ENCODE peak calls at places on chromosomes 4 and X, in nine cellular contexts. One of them, this sample, is unnamed.

GRCh38 chr4:24210332-24210902 is 320.6 kb upstream of the PPARGC1A start:
- DNase-seq in NCI-H226: peak
- DNase-seq in Right ventricle myocardium superior: peak
- DNase-seq in A673: no peak
- DNase-seq in fibroblast of the aortic adventitia: peak
- DNase-seq in foreskin fibroblast: peak
- DNase-seq in GM04504: peak
- DNase-seq in mucosa of descending colon: no peak
- DNase-seq in activated B cell treated with CpG ODN at 0.5 μM for 24 hours: no peak
- DNase-seq in this sample: peak

GRCh38 chr4:107721436-107722090 is 1.5 kb upstream of the PAPSS1 start:
- DNase-seq in activated B cell treated with CpG ODN at 0.5 μM for 24 hours: peak
- DNase-seq in NCI-H226: no peak
- DNase-seq in fibroblast of the aortic adventitia: no peak
- DNase-seq in A673: no peak
- DNase-seq in Right ventricle myocardium superior: peak
- DNase-seq in foreskin fibroblast: no peak
- DNase-seq in mucosa of descending colon: peak
- DNase-seq in GM04504: no peak
- DNase-seq in this sample: no peak

GRCh38 chrX:6810796-6811195 is 275.9 kb upstream of the VCX3A start:
- DNase-seq in activated B cell treated with CpG ODN at 0.5 μM for 24 hours: no peak
- DNase-seq in A673: no peak
- DNase-seq in foreskin fibroblast: peak
- DNase-seq in GM04504: no peak
- DNase-seq in mucosa of descending colon: no peak
- DNase-seq in fibroblast of the aortic adventitia: no peak
- DNase-seq in NCI-H226: no peak
- DNase-seq in Right ventricle myocardium superior: no peak
- DNase-seq in this sample: no peak

GRCh38 chr4:89196745-89197144 is 85.4 kb downstream of the TIGD2 start:
- DNase-seq in Right ventricle myocardium superior: no peak
- DNase-seq in GM04504: no peak
- DNase-seq in activated B cell treated with CpG ODN at 0.5 μM for 24 hours: no peak
- DNase-seq in fibroblast of the aortic adventitia: peak
- DNase-seq in NCI-H226: no peak
- DNase-seq in mucosa of descending colon: no peak
- DNase-seq in A673: no peak
- DNase-seq in foreskin fibroblast: no peak
- DNase-seq in this sample: no peak

GRCh38 chr4:114780205-114780604 is 181.6 kb downstream of the UGT8 start:
- DNase-seq in A673: peak
- DNase-seq in GM04504: no peak
- DNase-seq in mucosa of descending colon: no peak
- DNase-seq in NCI-H226: peak
- DNase-seq in fibroblast of the aortic adventitia: no peak
- DNase-seq in foreskin fibroblast: peak
- DNase-seq in activated B cell treated with CpG ODN at 0.5 μM for 24 hours: no peak
- DNase-seq in Right ventricle myocardium superior: no peak
- DNase-seq in this sample: no peak

GRCh38 chrX:84219551-84219950 is 31.6 kb upstream of the RPS6KA6 start:
- DNase-seq in GM04504: no peak
- DNase-seq in fibroblast of the aortic adventitia: no peak
- DNase-seq in foreskin fibroblast: no peak
- DNase-seq in NCI-H226: peak
- DNase-seq in activated B cell treated with CpG ODN at 0.5 μM for 24 hours: no peak
- DNase-seq in A673: no peak
- DNase-seq in Right ventricle myocardium superior: no peak
- DNase-seq in mucosa of descending colon: no peak
- DNase-seq in this sample: no peak

GRCh38 chr4:3783691-3784306 is 17.6 kb downstream of the ADRA2C start:
- DNase-seq in NCI-H226: no peak
- DNase-seq in Right ventricle myocardium superior: no peak
- DNase-seq in mucosa of descending colon: no peak
- DNase-seq in A673: peak
- DNase-seq in GM04504: no peak
- DNase-seq in activated B cell treated with CpG ODN at 0.5 μM for 24 hours: no peak
- DNase-seq in foreskin fibroblast: no peak
- DNase-seq in fibroblast of the aortic adventitia: no peak
- DNase-seq in this sample: no peak

GRCh38 chr4:38950159-38950558 is 82.0 kb downstream of the TMEM156 start:
- DNase-seq in fibroblast of the aortic adventitia: no peak
- DNase-seq in activated B cell treated with CpG ODN at 0.5 μM for 24 hours: no peak
- DNase-seq in mucosa of descending colon: no peak
- DNase-seq in GM04504: no peak
- DNase-seq in NCI-H226: peak
- DNase-seq in foreskin fibroblast: no peak
- DNase-seq in Right ventricle myocardium superior: no peak
- DNase-seq in A673: no peak
- DNase-seq in this sample: no peak

GRCh38 chrX:40683245-40683644 is 35.9 kb upstream of the CXorf38 start:
- DNase-seq in foreskin fibroblast: no peak
- DNase-seq in fibroblast of the aortic adventitia: no peak
- DNase-seq in mucosa of descending colon: no peak
- DNase-seq in Right ventricle myocardium superior: no peak
- DNase-seq in GM04504: no peak
- DNase-seq in A673: no peak
- DNase-seq in activated B cell treated with CpG ODN at 0.5 μM for 24 hours: no peak
- DNase-seq in NCI-H226: no peak
- DNase-seq in this sample: no peak

GRCh38 chrX:84186603-84187358 is 1.2 kb downstream of the RPS6KA6 start:
- DNase-seq in activated B cell treated with CpG ODN at 0.5 μM for 24 hours: no peak
- DNase-seq in mucosa of descending colon: peak
- DNase-seq in GM04504: no peak
- DNase-seq in foreskin fibroblast: peak
- DNase-seq in fibroblast of the aortic adventitia: no peak
- DNase-seq in A673: no peak
- DNase-seq in Right ventricle myocardium superior: no peak
- DNase-seq in NCI-H226: no peak
- DNase-seq in this sample: no peak

GRCh38 chrX:49037883-49038475 is 5.2 kb downstream of the TFE3 start:
- DNase-seq in fibroblast of the aortic adventitia: peak
- DNase-seq in A673: no peak
- DNase-seq in mucosa of descending colon: no peak
- DNase-seq in NCI-H226: peak
- DNase-seq in activated B cell treated with CpG ODN at 0.5 μM for 24 hours: no peak
- DNase-seq in Right ventricle myocardium superior: no peak
- DNase-seq in foreskin fibroblast: peak
- DNase-seq in GM04504: no peak
- DNase-seq in this sample: no peak

GRCh38 chrX:135396566-135396965 is 25.2 kb upstream of the SMIM10L2A start:
- DNase-seq in Right ventricle myocardium superior: no peak
- DNase-seq in A673: no peak
- DNase-seq in foreskin fibroblast: no peak
- DNase-seq in activated B cell treated with CpG ODN at 0.5 μM for 24 hours: no peak
- DNase-seq in NCI-H226: no peak
- DNase-seq in fibroblast of the aortic adventitia: no peak
- DNase-seq in mucosa of descending colon: no peak
- DNase-seq in GM04504: no peak
- DNase-seq in this sample: no peak

GRCh38 chr4:180058731-180059215 is 2184.4 kb upstream of the TENM3 start:
- DNase-seq in mucosa of descending colon: peak
- DNase-seq in activated B cell treated with CpG ODN at 0.5 μM for 24 hours: no peak
- DNase-seq in NCI-H226: no peak
- DNase-seq in fibroblast of the aortic adventitia: peak
- DNase-seq in foreskin fibroblast: peak
- DNase-seq in A673: peak
- DNase-seq in Right ventricle myocardium superior: peak
- DNase-seq in GM04504: peak
- DNase-seq in this sample: no peak

GRCh38 chrX:134654398-134655012 is 3.8 kb downstream of the PLAC1 start:
- DNase-seq in GM04504: no peak
- DNase-seq in Right ventricle myocardium superior: no peak
- DNase-seq in A673: no peak
- DNase-seq in NCI-H226: no peak
- DNase-seq in mucosa of descending colon: no peak
- DNase-seq in activated B cell treated with CpG ODN at 0.5 μM for 24 hours: no peak
- DNase-seq in fibroblast of the aortic adventitia: no peak
- DNase-seq in foreskin fibroblast: peak
- DNase-seq in this sample: no peak

GRCh38 chrX:24676403-24677024 is 17.2 kb upstream of the POLA1 start:
- DNase-seq in Right ventricle myocardium superior: no peak
- DNase-seq in mucosa of descending colon: no peak
- DNase-seq in activated B cell treated with CpG ODN at 0.5 μM for 24 hours: no peak
- DNase-seq in fibroblast of the aortic adventitia: peak
- DNase-seq in foreskin fibroblast: peak
- DNase-seq in GM04504: no peak
- DNase-seq in A673: peak
- DNase-seq in NCI-H226: no peak
- DNase-seq in this sample: no peak

GRCh38 chrX:37685452-37686347 is at the start of gene XK:
- DNase-seq in mucosa of descending colon: peak
- DNase-seq in GM04504: no peak
- DNase-seq in A673: peak
- DNase-seq in fibroblast of the aortic adventitia: peak
- DNase-seq in foreskin fibroblast: peak
- DNase-seq in activated B cell treated with CpG ODN at 0.5 μM for 24 hours: peak
- DNase-seq in Right ventricle myocardium superior: peak
- DNase-seq in NCI-H226: peak
- DNase-seq in this sample: no peak

GRCh38 chr4:95522682-95523410 is 25.9 kb downstream of the UNC5C start:
- DNase-seq in foreskin fibroblast: no peak
- DNase-seq in NCI-H226: no peak
- DNase-seq in activated B cell treated with CpG ODN at 0.5 μM for 24 hours: no peak
- DNase-seq in fibroblast of the aortic adventitia: no peak
- DNase-seq in GM04504: no peak
- DNase-seq in A673: no peak
- DNase-seq in Right ventricle myocardium superior: no peak
- DNase-seq in mucosa of descending colon: no peak
- DNase-seq in this sample: no peak

GRCh38 chrX:154486052-154486395 is 391 bp downstream of the UBL4A start:
- DNase-seq in activated B cell treated with CpG ODN at 0.5 μM for 24 hours: peak
- DNase-seq in mucosa of descending colon: peak
- DNase-seq in foreskin fibroblast: peak
- DNase-seq in GM04504: no peak
- DNase-seq in Right ventricle myocardium superior: peak
- DNase-seq in A673: no peak
- DNase-seq in fibroblast of the aortic adventitia: no peak
- DNase-seq in NCI-H226: no peak
- DNase-seq in this sample: no peak

GRCh38 chr4:2075171-2075986 is 16.3 kb downstream of the NAT8L start:
- DNase-seq in fibroblast of the aortic adventitia: no peak
- DNase-seq in mucosa of descending colon: no peak
- DNase-seq in GM04504: no peak
- DNase-seq in A673: no peak
- DNase-seq in activated B cell treated with CpG ODN at 0.5 μM for 24 hours: no peak
- DNase-seq in NCI-H226: no peak
- DNase-seq in Right ventricle myocardium superior: no peak
- DNase-seq in foreskin fibroblast: no peak
- DNase-seq in this sample: no peak

GRCh38 chr4:24010573-24010972 is 120.7 kb upstream of the PPARGC1A start:
- DNase-seq in foreskin fibroblast: no peak
- DNase-seq in GM04504: no peak
- DNase-seq in A673: no peak
- DNase-seq in mucosa of descending colon: no peak
- DNase-seq in fibroblast of the aortic adventitia: no peak
- DNase-seq in NCI-H226: no peak
- DNase-seq in Right ventricle myocardium superior: no peak
- DNase-seq in activated B cell treated with CpG ODN at 0.5 μM for 24 hours: no peak
- DNase-seq in this sample: no peak

GRCh38 chr4:163486321-163486720 is 8.2 kb upstream of the TMA16 start:
- DNase-seq in Right ventricle myocardium superior: no peak
- DNase-seq in fibroblast of the aortic adventitia: no peak
- DNase-seq in GM04504: no peak
- DNase-seq in mucosa of descending colon: no peak
- DNase-seq in NCI-H226: no peak
- DNase-seq in activated B cell treated with CpG ODN at 0.5 μM for 24 hours: no peak
- DNase-seq in foreskin fibroblast: no peak
- DNase-seq in A673: no peak
- DNase-seq in this sample: no peak

GRCh38 chrX:50852524-50852923 is 38.5 kb upstream of the SHROOM4 start:
- DNase-seq in A673: no peak
- DNase-seq in fibroblast of the aortic adventitia: no peak
- DNase-seq in foreskin fibroblast: no peak
- DNase-seq in Right ventricle myocardium superior: no peak
- DNase-seq in mucosa of descending colon: no peak
- DNase-seq in GM04504: no peak
- DNase-seq in activated B cell treated with CpG ODN at 0.5 μM for 24 hours: no peak
- DNase-seq in NCI-H226: no peak
- DNase-seq in this sample: no peak

GRCh38 chr4:41098649-41099048 is 115.7 kb downstream of the APBB2 start:
- DNase-seq in fibroblast of the aortic adventitia: no peak
- DNase-seq in GM04504: no peak
- DNase-seq in mucosa of descending colon: no peak
- DNase-seq in activated B cell treated with CpG ODN at 0.5 μM for 24 hours: no peak
- DNase-seq in A673: no peak
- DNase-seq in NCI-H226: no peak
- DNase-seq in foreskin fibroblast: no peak
- DNase-seq in Right ventricle myocardium superior: no peak
- DNase-seq in this sample: no peak

GRCh38 chr4:69044247-69044646 is 52.0 kb upstream of the UGT2B7 start:
- DNase-seq in A673: no peak
- DNase-seq in GM04504: no peak
- DNase-seq in NCI-H226: no peak
- DNase-seq in foreskin fibroblast: peak
- DNase-seq in fibroblast of the aortic adventitia: peak
- DNase-seq in activated B cell treated with CpG ODN at 0.5 μM for 24 hours: no peak
- DNase-seq in mucosa of descending colon: no peak
- DNase-seq in Right ventricle myocardium superior: no peak
- DNase-seq in this sample: no peak

GRCh38 chrX:41118156-41118555 is 32.9 kb downstream of the USP9X start:
- DNase-seq in activated B cell treated with CpG ODN at 0.5 μM for 24 hours: no peak
- DNase-seq in A673: no peak
- DNase-seq in NCI-H226: no peak
- DNase-seq in GM04504: no peak
- DNase-seq in Right ventricle myocardium superior: no peak
- DNase-seq in mucosa of descending colon: no peak
- DNase-seq in foreskin fibroblast: no peak
- DNase-seq in fibroblast of the aortic adventitia: no peak
- DNase-seq in this sample: no peak

GRCh38 chr4:180234730-180235129 is 2008.5 kb upstream of the TENM3 start:
- DNase-seq in mucosa of descending colon: no peak
- DNase-seq in fibroblast of the aortic adventitia: no peak
- DNase-seq in activated B cell treated with CpG ODN at 0.5 μM for 24 hours: no peak
- DNase-seq in Right ventricle myocardium superior: no peak
- DNase-seq in A673: peak
- DNase-seq in foreskin fibroblast: no peak
- DNase-seq in GM04504: no peak
- DNase-seq in NCI-H226: no peak
- DNase-seq in this sample: no peak

GRCh38 chr4:82524570-82525152 is 37.1 kb downstream of the TMEM150C start:
- DNase-seq in GM04504: no peak
- DNase-seq in A673: no peak
- DNase-seq in foreskin fibroblast: no peak
- DNase-seq in mucosa of descending colon: no peak
- DNase-seq in Right ventricle myocardium superior: no peak
- DNase-seq in fibroblast of the aortic adventitia: no peak
- DNase-seq in activated B cell treated with CpG ODN at 0.5 μM for 24 hours: no peak
- DNase-seq in NCI-H226: no peak
- DNase-seq in this sample: no peak

GRCh38 chrX:65679071-65679540 is 11.7 kb downstream of the MSN start:
- DNase-seq in NCI-H226: peak
- DNase-seq in mucosa of descending colon: no peak
- DNase-seq in foreskin fibroblast: peak
- DNase-seq in fibroblast of the aortic adventitia: peak
- DNase-seq in GM04504: no peak
- DNase-seq in A673: no peak
- DNase-seq in activated B cell treated with CpG ODN at 0.5 μM for 24 hours: no peak
- DNase-seq in Right ventricle myocardium superior: no peak
- DNase-seq in this sample: no peak

GRCh38 chr4:140094701-140095420 is 59.1 kb downstream of the MAML3 start:
- DNase-seq in mucosa of descending colon: peak
- DNase-seq in A673: no peak
- DNase-seq in activated B cell treated with CpG ODN at 0.5 μM for 24 hours: peak
- DNase-seq in foreskin fibroblast: no peak
- DNase-seq in NCI-H226: no peak
- DNase-seq in Right ventricle myocardium superior: peak
- DNase-seq in GM04504: no peak
- DNase-seq in fibroblast of the aortic adventitia: no peak
- DNase-seq in this sample: no peak

GRCh38 chr4:123838426-123838825 is 441.8 kb downstream of the SPRY1 start:
- DNase-seq in Right ventricle myocardium superior: no peak
- DNase-seq in activated B cell treated with CpG ODN at 0.5 μM for 24 hours: no peak
- DNase-seq in A673: peak
- DNase-seq in foreskin fibroblast: peak
- DNase-seq in GM04504: no peak
- DNase-seq in fibroblast of the aortic adventitia: no peak
- DNase-seq in NCI-H226: no peak
- DNase-seq in mucosa of descending colon: no peak
- DNase-seq in this sample: no peak

GRCh38 chr4:159420162-159421057 is 317.5 kb downstream of the RAPGEF2 start:
- DNase-seq in foreskin fibroblast: no peak
- DNase-seq in A673: no peak
- DNase-seq in activated B cell treated with CpG ODN at 0.5 μM for 24 hours: no peak
- DNase-seq in Right ventricle myocardium superior: no peak
- DNase-seq in fibroblast of the aortic adventitia: no peak
- DNase-seq in NCI-H226: no peak
- DNase-seq in GM04504: no peak
- DNase-seq in mucosa of descending colon: no peak
- DNase-seq in this sample: no peak

This sample was measured in AG09309.